ENCODE peak calls at places on chromosomes 1 and 21, in seven cellular contexts. W is fibroblast of lung; U is prostate gland; X is heart right ventricle; Z is CD8-positive, alpha-beta T cell; O is uterus; V is adrenal gland. H is an unnamed sample. For H3K4me1, the result is how much of the 10 kb centered on the place peaks cover.

GRCh38 chr1:181137217-181137743 is 48.8 kb downstream of the IER5 start:
- DNase-seq in U (no peak), W (no peak), V (no peak), X (no peak), Z (no peak), O (no peak), H (no peak)

GRCh38 chr1:201309420-201309819 is 26.1 kb downstream of the PKP1 start:
- DNase-seq in O (peak), V (peak), X (peak), Z (no peak), U (peak), W (peak), H (no peak)

GRCh38 chr1:221239911-221240310 is 360.7 kb downstream of the HLX start:
- DNase-seq in V (no peak), W (no peak), Z (no peak), X (no peak), O (no peak), U (no peak), H (no peak)

GRCh38 chr1:222696741-222697140 is 15.6 kb downstream of the AIDA start:
- DNase-seq in V (no peak), U (no peak), Z (no peak), W (no peak), O (no peak), X (no peak), H (no peak)

GRCh38 chr1:1310476-1311053 is 2.2 kb downstream of the PUSL1 start:
- DNase-seq in V (no peak), U (peak), X (no peak), W (no peak), O (no peak), Z (no peak), H (no peak)

GRCh38 chr1:40929145-40929544 is 50.4 kb upstream of the CTPS1 start:
- DNase-seq in X (no peak), V (no peak), Z (no peak), W (no peak), O (no peak), U (no peak), H (no peak)

GRCh38 chr1:90807329-90807728 is 90.2 kb upstream of the BARHL2 start:
- DNase-seq in Z (no peak), U (no peak), V (no peak), X (no peak), W (no peak), O (no peak), H (no peak)

GRCh38 chr21:36707763-36708511 is 9.0 kb downstream of the SIM2 start:
- DNase-seq in W (no peak), V (no peak), O (no peak), X (no peak), Z (no peak), U (no peak), H (peak)

GRCh38 chr1:41361495-41362356 is 492 bp downstream of the FOXO6 start:
- DNase-seq in X (no peak), Z (no peak), W (no peak), U (no peak), V (no peak), O (no peak), H (peak)

GRCh38 chr1:229156819-229157218 is 114.1 kb upstream of the RAB4A start:
- DNase-seq in O (no peak), U (peak), X (no peak), Z (no peak), W (no peak), V (no peak), H (no peak)

GRCh38 chr1:11525151-11525505 is 46.2 kb downstream of the DISP3 start:
- DNase-seq in X (no peak), W (no peak), V (no peak), Z (no peak), U (no peak), O (no peak), H (no peak)

DNA sequence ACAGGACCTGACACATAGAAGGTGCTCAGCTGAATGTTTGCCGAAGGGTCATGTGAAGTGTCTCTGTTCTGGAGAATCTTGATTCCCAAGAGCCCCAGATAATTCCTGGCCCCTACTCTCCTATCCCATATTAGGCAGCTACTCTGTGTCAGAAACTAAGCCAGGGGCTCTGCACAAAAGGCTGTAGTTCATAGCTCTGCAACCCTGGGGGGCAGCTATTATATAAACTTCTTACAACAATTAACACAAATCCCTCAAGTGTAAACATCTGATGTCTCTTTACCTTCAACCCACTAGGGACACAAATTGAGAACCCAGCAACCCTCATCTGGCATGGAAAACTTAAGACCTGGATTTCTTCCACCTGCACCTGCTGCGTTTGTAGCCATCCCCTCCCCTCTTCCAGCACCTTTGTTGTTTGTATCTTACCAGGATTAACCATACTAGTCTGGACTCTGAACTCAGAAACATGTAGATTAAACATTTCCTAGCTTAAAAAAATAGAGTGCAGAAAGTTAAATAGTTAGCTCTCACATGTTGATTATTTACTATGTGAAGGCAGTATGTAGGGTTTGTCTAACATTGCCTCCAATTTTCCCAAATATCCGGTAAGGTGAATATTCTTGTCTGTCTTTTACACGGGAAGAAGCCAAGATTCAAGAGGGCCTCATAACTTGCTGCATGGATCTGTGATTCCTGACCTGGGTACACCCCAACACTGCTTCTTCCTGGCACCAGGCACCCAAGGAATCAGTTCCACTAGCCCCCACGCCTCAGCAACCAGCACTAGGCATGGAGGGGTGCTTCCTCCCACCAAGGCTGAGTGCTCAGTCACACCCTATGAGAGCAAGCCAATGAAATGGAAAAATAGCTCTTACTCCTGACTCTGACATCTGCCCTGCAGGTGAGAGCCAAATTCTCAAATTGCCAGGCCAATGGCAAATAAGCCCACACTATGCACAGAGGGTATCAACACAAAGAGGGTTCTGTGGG is 220.7 kb upstream of the HOOK1 start:
- DNase-seq in W (no peak), Z (no peak), O (no peak), V (no peak), X (no peak), U (no peak), H (no peak)
- H3K27ac ChIP-seq in W (no peak), Z (no peak), O (no peak), V (no peak), X (no peak), U (peak), H (no peak)

DNA sequence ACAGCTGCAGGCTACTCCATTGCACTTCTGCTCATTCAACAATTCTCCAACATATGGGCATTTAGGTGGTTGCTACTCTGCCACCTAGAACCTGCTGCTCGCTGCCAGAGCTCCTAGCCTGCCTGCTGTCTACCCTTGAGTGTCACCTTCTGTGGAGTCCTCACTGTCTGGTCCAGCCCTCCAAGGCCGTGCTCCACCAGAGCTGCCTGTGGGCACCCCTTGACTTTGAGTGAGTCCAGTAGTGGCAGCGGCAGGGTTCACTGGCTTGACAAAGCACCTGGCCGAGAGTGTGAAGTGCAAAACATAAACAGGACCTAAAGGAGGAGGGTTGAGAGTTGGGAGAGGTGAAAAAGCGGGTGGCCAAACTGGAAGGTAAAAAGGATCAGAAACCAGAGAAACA is 120.3 kb upstream of the DNAH14 start:
- DNase-seq in O (no peak), Z (no peak), V (no peak), X (no peak), W (no peak), U (no peak), H (peak)
- H3K4me1 ChIP-seq in O (under half), Z (under half), V (under half), X (under half), W (under half), U (under half), H (under half)

DNA sequence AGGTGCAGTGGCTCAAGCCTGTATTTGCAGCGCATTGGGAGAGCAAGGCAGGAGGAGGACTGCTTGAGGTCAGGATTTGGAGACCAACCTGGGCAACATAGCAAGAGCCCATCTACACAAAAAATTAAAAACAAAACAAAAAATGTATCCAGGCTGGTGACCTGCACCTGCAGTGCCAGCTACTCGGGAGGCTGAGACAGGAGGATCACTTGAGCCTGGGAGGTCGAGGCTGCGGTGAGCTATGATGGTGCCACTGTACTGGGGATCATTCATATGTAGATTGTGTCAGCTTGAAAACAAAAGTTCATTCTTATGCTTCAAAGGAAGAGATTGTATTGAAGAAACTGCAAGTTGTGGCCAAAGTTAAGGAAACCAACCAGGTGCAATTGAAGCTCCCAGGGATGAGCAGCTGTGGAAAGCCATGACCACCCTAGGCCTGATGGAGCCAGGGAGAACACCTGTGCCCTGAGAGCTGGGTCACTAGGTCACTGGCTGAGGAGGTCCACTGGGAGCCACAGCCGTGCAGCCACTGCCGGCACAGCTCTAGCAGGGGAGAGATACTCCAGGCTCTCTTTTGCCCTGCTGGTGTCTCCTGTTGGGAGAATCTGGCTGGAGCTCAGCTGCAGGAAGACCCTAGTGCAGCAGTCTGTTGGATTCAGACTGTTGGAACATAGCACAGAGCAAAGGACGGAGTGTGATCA is 13.3 kb upstream of the BRWD1 start:
- DNase-seq in W (no peak), V (no peak), O (no peak), U (no peak), X (no peak), Z (no peak), H (no peak)
- H3K27ac ChIP-seq in W (no peak), V (no peak), O (no peak), U (no peak), X (no peak), Z (no peak), H (no peak)

GRCh38 chr1:157367091-157367739 is 185.1 kb downstream of the FCRL5 start:
- DNase-seq in U (no peak), Z (no peak), V (no peak), X (no peak), W (no peak), O (no peak), H (no peak)
- H3K4me1 ChIP-seq in U (under half), Z (under half), V (under half), X (under half), W (under half), O (under half), H (under half)

DNA sequence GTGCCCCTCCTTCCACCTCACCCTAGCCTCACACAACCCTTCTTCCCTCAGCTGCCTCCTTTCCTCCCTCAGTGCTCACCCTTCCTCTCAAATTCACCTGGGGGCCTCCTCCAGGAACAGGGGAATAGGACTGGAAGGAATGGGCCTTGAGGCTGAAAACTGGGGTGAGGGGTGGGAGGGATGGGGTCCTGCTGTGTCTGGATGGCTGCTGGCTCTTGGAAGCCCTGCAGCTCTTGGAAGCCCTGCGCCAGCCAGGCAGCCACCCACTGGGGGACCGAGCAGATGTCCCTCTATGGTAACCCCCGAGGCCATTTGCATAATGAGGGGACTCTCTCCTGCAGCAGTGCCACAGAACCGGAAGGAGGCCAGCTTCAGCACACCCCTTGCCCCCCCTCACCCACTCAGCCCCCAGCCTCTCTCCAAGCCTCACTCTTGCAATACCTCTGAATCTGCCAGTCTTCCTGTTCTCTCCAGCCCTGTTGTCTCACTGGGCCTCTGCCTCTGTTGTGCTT is 85.2 kb downstream of the KIRREL1 start:
- DNase-seq in O (no peak), X (no peak), U (no peak), V (no peak), Z (no peak), W (no peak), H (no peak)
- H3K27ac ChIP-seq in O (no peak), X (no peak), U (no peak), V (no peak), Z (no peak), W (no peak), H (no peak)

GRCh38 chr1:248165186-248165585 is 9.4 kb upstream of the OR2M2 start:
- DNase-seq in X (no peak), V (no peak), Z (no peak), U (no peak), W (no peak), O (no peak), H (no peak)
- H3K4me1 ChIP-seq in X (under half), V (under half), Z (under half), U (under half), W (under half), O (under half), H (under half)

GRCh38 chr1:16147615-16147926 is 8.3 kb downstream of the EPHA2 start:
- DNase-seq in V (no peak), X (no peak), Z (no peak), U (no peak), O (no peak), W (no peak), H (no peak)

GRCh38 chr1:16145988-16146887 is 9.6 kb downstream of the EPHA2 start:
- DNase-seq in O (peak), W (peak), X (peak), U (peak), V (peak), Z (no peak), H (peak)

GRCh38 chr1:16148329-16149092 is 7.4 kb downstream of the EPHA2 start:
- DNase-seq in X (no peak), U (no peak), Z (no peak), O (no peak), V (no peak), W (no peak), H (no peak)

GRCh38 chr1:16145030-16145987 is 10.6 kb downstream of the EPHA2 start:
- DNase-seq in W (peak), U (peak), O (peak), V (peak), X (peak), Z (no peak), H (peak)

DNA sequence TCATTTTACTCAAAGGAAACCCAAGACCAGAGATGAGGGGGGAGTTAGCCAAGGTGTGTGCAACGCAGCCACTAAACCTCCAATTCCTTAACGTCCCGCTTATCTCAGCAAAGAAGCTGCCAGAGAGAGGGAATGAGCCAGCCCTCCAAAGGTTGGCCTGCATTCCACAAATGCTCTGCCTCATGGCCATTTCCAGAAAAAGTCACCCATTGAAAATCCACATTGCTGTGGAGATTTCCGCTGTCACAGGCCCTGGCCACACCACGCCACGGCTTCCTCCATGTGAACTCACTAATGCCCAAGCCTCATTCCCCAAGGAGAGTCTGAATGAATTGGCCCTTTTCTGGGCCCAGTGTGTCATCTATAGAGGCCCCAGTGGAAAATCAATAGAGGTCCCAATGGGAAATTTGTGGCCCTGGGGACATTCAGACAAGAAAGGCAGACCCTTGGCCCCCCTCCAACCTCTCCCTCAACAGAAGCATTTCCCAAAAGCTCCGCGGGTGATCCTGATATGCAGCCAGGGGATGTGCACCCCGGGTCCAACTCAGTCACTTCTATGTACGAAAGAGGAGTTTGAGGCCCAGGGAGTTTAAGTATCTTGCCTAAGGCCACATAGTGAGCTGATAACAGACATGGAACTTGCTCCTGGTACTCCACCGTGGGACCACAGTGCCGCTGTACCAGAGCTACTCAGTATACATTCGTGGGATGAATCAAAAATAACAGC is 8.8 kb downstream of the EPHA2 start:
- DNase-seq in W (peak), U (no peak), O (no peak), Z (no peak), V (peak), X (no peak), H (no peak)
- H3K27ac ChIP-seq in W (peak), U (peak), O (peak), Z (no peak), V (peak), X (peak), H (peak)

GRCh38 chr1:85358702-85359438 is 82.4 kb upstream of the BCL10 start:
- DNase-seq in X (no peak), Z (no peak), V (no peak), O (no peak), W (no peak), U (no peak), H (no peak)
- H3K4me1 ChIP-seq in X (under half), Z (under half), V (under half), O (under half), W (under half), U (under half), H (under half)

H was measured in aorta.